ENCODE peak calls at places on chromosome 17, in nine cellular contexts. P is dorsolateral prefrontal cortex, C is lung, G is colonic mucosa, B is AG04450, K is astrocyte of the spinal cord, V is upper lobe of left lung, W is astrocyte, R is tibial nerve. S is an unnamed sample.

GRCh38 chr17:64148699-64149098 is 18.8 kb upstream of the ERN1 start:
- DNase-seq in P (peak; percentile 48), C (no peak), G (no peak), B (no peak), K (no peak), V (no peak), W (no peak), R (no peak), S (no peak)

GRCh38 chr17:68089881-68090280 is 54.3 kb downstream of the KPNA2 start:
- DNase-seq in P (no peak), C (peak; percentile 78), G (peak; percentile 70), B (no peak), K (no peak), V (no peak), W (peak; percentile 16), R (peak; percentile 23), S (no peak)

GRCh38 chr17:5097101-5097834 is 14.4 kb downstream of the ZNF232 start:
- DNase-seq in P (peak; percentile 21), C (no peak), G (peak; percentile 39), B (no peak), K (no peak), V (peak; percentile 88), W (no peak), R (peak; percentile 12), S (peak; percentile 64)

GRCh38 chr17:66422181-66422580 is 119.8 kb downstream of the PRKCA start:
- DNase-seq in P (no peak), C (no peak), G (no peak), B (no peak), K (no peak), V (no peak), W (peak; percentile 66), R (no peak), S (no peak)

GRCh38 chr17:44087319-44087718 is 16.8 kb downstream of the G6PC3 start:
- DNase-seq in P (no peak), C (no peak), G (no peak), B (no peak), K (no peak), V (no peak), W (no peak), R (no peak), S (no peak)

GRCh38 chr17:4903051-4903818 is at the start of gene CHRNE:
- DNase-seq in P (peak; percentile 83), C (peak; percentile 82), G (peak; percentile 92), B (peak; percentile 56), K (peak; percentile 76), V (peak; percentile 57), W (peak; percentile 52), R (peak; percentile 96), S (peak; percentile 42)

GRCh38 chr17:59783221-59784016 is 76.0 kb downstream of the VMP1 start:
- DNase-seq in P (no peak), C (no peak), G (no peak), B (no peak), K (peak; percentile 85), V (no peak), W (peak; percentile 83), R (no peak), S (no peak)

GRCh38 chr17:5115673-5116651 is at the start of gene USP6:
- DNase-seq in P (no peak), C (no peak), G (no peak), B (no peak), K (no peak), V (peak; percentile 85), W (no peak), R (no peak), S (peak; percentile 44)

GRCh38 chr17:30093463-30094147 is 23.0 kb upstream of the NSRP1 start:
- DNase-seq in P (no peak), C (no peak), G (peak; percentile 40), B (no peak), K (peak; percentile 59), V (no peak), W (no peak), R (peak; percentile 75), S (peak; percentile 50)

GRCh38 chr17:44909681-44910144 is 5.6 kb downstream of the GFAP start:
- DNase-seq in P (no peak), C (no peak), G (no peak), B (peak; percentile 20), K (peak; percentile 89), V (no peak), W (peak; percentile 74), R (no peak), S (peak; percentile 13)

GRCh38 chr17:35214631-35215273 is 20.6 kb upstream of the SLC35G3 start:
- DNase-seq in P (no peak), C (no peak), G (no peak), B (no peak), K (no peak), V (no peak), W (no peak), R (no peak), S (no peak)

GRCh38 chr17:71464241-71464640 is 656.6 kb upstream of the SOX9 start:
- DNase-seq in P (no peak), C (no peak), G (no peak), B (no peak), K (no peak), V (no peak), W (peak; percentile 39), R (no peak), S (no peak)

GRCh38 chr17:68456529-68457167 is 648 bp downstream of the WIPI1 start:
- DNase-seq in P (peak; percentile 65), C (peak; percentile 69), G (peak; percentile 85), B (peak; percentile 77), K (peak; percentile 89), V (peak; percentile 81), W (peak; percentile 89), R (peak; percentile 82), S (no peak)

GRCh38 chr17:71600137-71600789 is 520.6 kb upstream of the SOX9 start:
- DNase-seq in P (no peak), C (no peak), G (no peak), B (no peak), K (no peak), V (no peak), W (no peak), R (no peak), S (no peak)

GRCh38 chr17:81999587-81999974 is 22.2 kb downstream of the ASPSCR1 start:
- DNase-seq in P (no peak), C (peak; percentile 62), G (no peak), B (no peak), K (no peak), V (peak; percentile 80), W (no peak), R (no peak), S (no peak)

GRCh38 chr17:81328489-81328888 is 33.4 kb upstream of the SLC38A10 start:
- DNase-seq in P (no peak), C (no peak), G (no peak), B (no peak), K (no peak), V (peak; percentile 89), W (no peak), R (no peak), S (no peak)

GRCh38 chr17:42744283-42744805 is 496 bp downstream of the EZH1 start:
- DNase-seq in P (peak; percentile 48), C (peak; percentile 79), G (peak; percentile 79), B (no peak), K (peak; percentile 36), V (peak; percentile 94), W (no peak), R (peak; percentile 69), S (peak; percentile 46)
- TF ChIP-seq CTCF in P (no peak), C (no peak), G (no peak), B (no peak), K (no peak), V (no peak), W (no peak), R (no peak), S (no peak)

GRCh38 chr17:49603720-49604119 is 28.0 kb downstream of the NXPH3 start:
- DNase-seq in P (no peak), C (no peak), G (no peak), B (no peak), K (no peak), V (no peak), W (no peak), R (no peak), S (no peak)
- TF ChIP-seq CTCF in P (no peak), C (no peak), G (no peak), B (peak; percentile 13), K (peak; percentile 11), V (no peak), W (peak; percentile 11), R (no peak), S (no peak)

GRCh38 chr17:77599699-77600098 is 358.8 kb upstream of the TNRC6C start:
- DNase-seq in P (no peak), C (no peak), G (no peak), B (no peak), K (no peak), V (no peak), W (no peak), R (no peak), S (no peak)

GRCh38 chr17:77594416-77595209 is 363.9 kb upstream of the TNRC6C start:
- DNase-seq in P (no peak), C (no peak), G (no peak), B (no peak), K (no peak), V (no peak), W (no peak), R (no peak), S (peak; percentile 77)

GRCh38 chr17:77597421-77598240 is 360.9 kb upstream of the TNRC6C start:
- DNase-seq in P (no peak), C (no peak), G (no peak), B (no peak), K (no peak), V (peak; percentile 56), W (no peak), R (no peak), S (no peak)

GRCh38 chr17:77598241-77598620 is 360.3 kb upstream of the TNRC6C start:
- DNase-seq in P (no peak), C (no peak), G (no peak), B (no peak), K (no peak), V (no peak), W (no peak), R (no peak), S (no peak)

DNA sequence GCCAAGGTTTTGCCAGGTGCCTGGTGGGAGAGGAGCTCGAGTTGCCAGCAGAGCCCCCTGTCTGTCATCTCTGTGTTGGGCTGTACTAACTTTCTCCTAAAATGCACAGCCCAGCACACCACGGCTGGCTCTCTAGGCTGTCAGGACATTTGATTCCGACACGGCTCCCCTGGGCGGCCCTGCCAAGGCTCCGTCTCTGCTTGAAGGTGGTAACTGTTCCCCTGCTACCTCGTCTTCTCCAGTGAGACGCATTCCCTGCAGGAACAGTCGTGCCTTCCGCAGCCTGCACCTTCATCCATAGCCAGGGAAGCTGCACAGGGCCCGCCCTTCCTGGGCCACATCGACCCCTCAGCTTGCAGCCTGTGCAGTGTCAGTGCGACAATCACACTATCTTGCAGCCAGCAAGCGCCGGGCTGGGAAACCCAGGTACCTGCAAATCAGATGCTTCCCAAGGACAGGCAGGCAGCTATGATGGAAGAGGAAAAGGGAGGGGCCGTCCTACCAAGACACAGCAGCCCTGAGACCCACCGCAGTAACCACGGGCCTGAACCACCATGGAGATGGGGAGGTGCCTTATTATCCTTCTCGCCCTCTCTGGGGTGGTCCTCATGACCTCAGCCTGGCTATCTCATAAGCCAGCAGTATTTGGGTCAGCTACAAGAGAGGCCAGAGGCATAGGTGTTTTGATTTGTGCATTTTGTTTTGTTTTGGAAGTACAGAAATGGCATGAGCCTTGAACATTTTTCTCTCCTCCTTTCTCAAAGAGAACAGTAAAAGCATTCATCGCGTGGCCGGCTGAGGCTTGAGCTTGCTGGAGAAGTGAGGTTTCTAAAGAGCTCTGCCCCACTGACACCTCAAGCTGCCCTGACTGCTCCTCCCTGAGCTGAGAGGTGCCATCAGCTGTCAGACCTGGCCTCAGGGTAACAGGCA is 361.7 kb upstream of the TNRC6C start:
- DNase-seq in P (no peak), C (no peak), G (no peak), B (no peak), K (no peak), V (peak; percentile 56), W (no peak), R (no peak), S (no peak)
- TF ChIP-seq CTCF in P (no peak), C (no peak), G (no peak), B (no peak), K (no peak), V (no peak), W (no peak), R (no peak), S (no peak)

GRCh38 chr17:16915752-16916556 is 56.0 kb downstream of the TNFRSF13B start:
- DNase-seq in P (peak; percentile 24), C (peak; percentile 57), G (peak; percentile 68), B (peak; percentile 4), K (no peak), V (peak; percentile 27), W (no peak), R (peak; percentile 38), S (no peak)
- TF ChIP-seq CTCF in P (peak; percentile 33), C (no peak), G (peak; percentile 26), B (peak; percentile 54), K (peak; percentile 60), V (peak; percentile 29), W (peak; percentile 41), R (peak; percentile 12), S (peak; percentile 16)